ENCODE peak calls at places on chromosomes 4 and X, in four cellular contexts. L is K562, X is HEK293T, U is HepG2. V is an unnamed sample.

GRCh38 chrX:103831803-103832544 is at the start of gene RAB9B:
- DNase-seq in X (peak), L (peak), U (no peak), V (peak)

GRCh38 chr4:8368061-8368481 is 72.5 kb downstream of the ACOX3 start:
- DNase-seq in U (no peak), L (no peak), X (no peak), V (no peak)

GRCh38 chrX:137878401-137878800 is 312.5 kb downstream of the ZIC3 start:
- DNase-seq in U (no peak), X (no peak), L (no peak), V (no peak)

GRCh38 chr4:83316459-83317170 is 18.0 kb downstream of the HPSE start:
- DNase-seq in U (no peak), L (no peak), X (no peak), V (no peak)

GRCh38 chrX:136030357-136031225 is 45.4 kb downstream of the SLC9A6 start:
- DNase-seq in U (no peak), X (no peak), L (no peak), V (no peak)

GRCh38 chr4:78369691-78370090 is 181.9 kb upstream of the ANXA3 start:
- DNase-seq in L (no peak), X (no peak), U (no peak), V (peak)

GRCh38 chr4:14856076-14856926 is 146.0 kb upstream of the CPEB2 start:
- DNase-seq in L (peak), U (peak), X (no peak), V (no peak)

GRCh38 chrX:107429090-107429489 is 20.4 kb upstream of the FRMPD3 start:
- DNase-seq in L (no peak), U (peak), X (no peak), V (peak)

GRCh38 chr4:88964450-88964849 is 92.5 kb downstream of the FAM13A start:
- DNase-seq in X (no peak), L (no peak), U (no peak), V (no peak)

GRCh38 chr4:175651701-175652100 is 160.4 kb downstream of the GPM6A start:
- DNase-seq in L (no peak), X (no peak), U (no peak), V (no peak)

GRCh38 chrX:80432863-80433262 is 12.6 kb downstream of the TENT5D start:
- DNase-seq in X (no peak), L (no peak), U (no peak), V (no peak)

GRCh38 chrX:9656277-9656676 is 109.4 kb downstream of the GPR143 start:
- DNase-seq in X (no peak), L (no peak), U (peak), V (no peak)

GRCh38 chr4:147160908-147161513 is 215.3 kb upstream of the TTC29 start:
- DNase-seq in X (peak), U (peak), L (peak), V (no peak)

GRCh38 chrX:24145340-24146186 is 4.0 kb upstream of the ZFX start:
- DNase-seq in L (peak), X (no peak), U (peak), V (no peak)

GRCh38 chr4:41156574-41156973 is 57.8 kb downstream of the APBB2 start:
- DNase-seq in L (no peak), X (no peak), U (no peak), V (no peak)

GRCh38 chrX:100829730-100830129 is 9.5 kb downstream of the CSTF2 start:
- DNase-seq in L (no peak), X (no peak), U (no peak), V (no peak)

GRCh38 chr4:167000141-167000852 is 234.0 kb downstream of the SPOCK3 start:
- DNase-seq in X (no peak), U (no peak), L (no peak), V (no peak)

GRCh38 chr4:153177841-153178240 is 26.4 kb upstream of the TRIM2 start:
- DNase-seq in U (no peak), L (no peak), X (no peak), V (no peak)

GRCh38 chr4:98744372-98745150 is 86.2 kb upstream of the TSPAN5 start:
- DNase-seq in L (no peak), U (no peak), X (no peak), V (no peak)

GRCh38 chr4:128979934-128980333 is 113.4 kb downstream of the SCLT1 start:
- DNase-seq in X (no peak), U (no peak), L (peak), V (no peak)

GRCh38 chr4:84826681-84827080 is 139.8 kb downstream of the WDFY3 start:
- DNase-seq in L (no peak), X (no peak), U (no peak), V (no peak)

GRCh38 chr4:4388418-4388817 is 1.5 kb downstream of the NSG1 start:
- DNase-seq in L (no peak), U (no peak), X (no peak), V (no peak)

GRCh38 chr4:145161549-145161948 is 18.8 kb downstream of the OTUD4 start:
- DNase-seq in X (no peak), U (no peak), L (no peak), V (no peak)

GRCh38 chr4:142168181-142168580 is 531.8 kb downstream of the IL15 start:
- DNase-seq in X (no peak), L (no peak), U (no peak), V (no peak)

GRCh38 chrX:100768679-100769338 is 36.9 kb upstream of the SYTL4 start:
- DNase-seq in L (peak), U (peak), X (peak), V (peak)

GRCh38 chr4:52945982-52946381 is 83.9 kb downstream of the RASL11B start:
- DNase-seq in L (no peak), X (no peak), U (no peak), V (no peak)

GRCh38 chr4:108709722-108710121 is 53.1 kb downstream of the ETNPPL start:
- DNase-seq in L (no peak), U (no peak), X (no peak), V (no peak)

GRCh38 chr4:20253799-20254409 is 2.2 kb downstream of the SLIT2 start:
- DNase-seq in X (no peak), U (no peak), L (no peak), V (peak)

GRCh38 chr4:99462875-99463464 is 27.8 kb upstream of the ADH7 start:
- DNase-seq in L (peak), X (peak), U (peak), V (peak)

GRCh38 chrX:148658115-148658725 is 157.8 kb downstream of the AFF2 start:
- DNase-seq in L (no peak), X (no peak), U (no peak), V (no peak)

GRCh38 chrX:17237146-17237545 is 137.9 kb upstream of the NHS start:
- DNase-seq in X (no peak), L (no peak), U (no peak), V (no peak)

GRCh38 chrX:17247144-17247543 is 127.9 kb upstream of the NHS start:
- DNase-seq in U (no peak), X (no peak), L (no peak), V (no peak)

GRCh38 chrX:17242470-17242869 is 132.5 kb upstream of the NHS start:
- DNase-seq in X (peak), U (peak), L (peak), V (peak)
- TF ChIP-seq ELF4 in X (no peak), U (no peak), L (no peak), V (no peak)

GRCh38 chr4:7005571-7005970 is 37.6 kb upstream of the TADA2B start:
- DNase-seq in X (no peak), L (no peak), U (no peak), V (no peak)

GRCh38 chr4:7009591-7009990 is 33.6 kb upstream of the TADA2B start:
- DNase-seq in U (no peak), X (no peak), L (no peak), V (no peak)

GRCh38 chr4:7007944-7008343 is 35.2 kb upstream of the TADA2B start:
- DNase-seq in L (no peak), U (peak), X (no peak), V (no peak)

GRCh38 chr4:7006411-7006810 is 36.8 kb upstream of the TADA2B start:
- DNase-seq in L (no peak), U (no peak), X (no peak), V (no peak)

DNA sequence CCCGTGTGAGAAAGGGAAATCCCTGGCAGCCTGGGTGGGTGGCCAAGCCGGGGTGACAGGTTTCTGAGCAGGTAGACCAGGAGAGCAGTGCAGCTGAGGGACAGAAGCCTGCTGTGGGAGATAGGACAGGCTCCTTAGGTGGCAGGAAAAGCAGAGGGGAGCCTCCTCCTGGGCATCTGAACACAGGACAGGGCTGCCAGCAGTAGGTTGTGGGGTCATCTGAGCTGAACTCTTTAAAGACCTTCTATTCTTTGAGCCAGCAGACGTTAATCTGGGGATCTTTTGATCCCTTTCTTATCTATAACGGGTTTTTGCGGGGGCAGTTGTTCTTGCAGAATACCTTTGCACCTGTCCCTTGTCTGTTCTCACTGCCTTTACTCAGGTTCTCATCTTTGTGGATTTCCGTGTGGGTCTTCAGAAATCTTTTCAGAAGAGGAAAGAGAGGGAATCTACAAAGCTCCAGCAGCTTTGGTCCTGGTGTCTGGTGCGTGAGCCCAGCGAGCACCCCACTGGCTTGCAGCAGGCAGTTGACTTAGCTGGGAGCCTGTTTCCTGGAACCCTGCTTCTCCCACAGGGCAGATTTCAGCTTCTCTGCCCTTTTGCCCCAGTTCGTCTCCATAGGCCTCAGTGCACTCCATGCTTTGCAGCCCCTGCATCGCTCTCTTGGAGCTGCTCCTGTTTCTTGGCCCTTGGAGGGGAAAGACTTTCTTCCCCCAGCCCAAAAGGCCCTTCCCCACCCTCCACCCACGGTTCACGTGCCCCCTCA is 35.8 kb upstream of the TADA2B start:
- DNase-seq in U (peak), X (no peak), L (no peak), V (no peak)
- TF ChIP-seq ELF4 in U (no peak), X (no peak), L (no peak), V (no peak)

DNA sequence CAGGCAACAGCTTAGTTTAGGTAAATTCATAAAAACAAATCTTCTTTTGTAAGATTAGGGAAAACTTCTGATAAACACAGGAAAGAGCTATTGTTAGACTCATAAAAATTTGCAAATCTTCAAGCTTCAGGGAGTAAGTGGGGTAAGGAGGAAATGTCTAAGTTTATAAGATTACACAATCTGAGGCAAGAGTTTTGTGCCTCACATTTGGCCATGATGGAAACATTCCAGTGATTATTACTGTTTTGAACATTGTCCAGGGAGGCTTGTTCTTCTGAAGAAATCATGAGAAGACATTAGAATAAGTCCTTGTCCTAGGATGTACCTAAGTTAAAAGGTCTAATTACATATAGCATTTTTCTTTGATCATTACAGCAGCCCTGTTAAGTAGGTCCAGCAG is 72.8 kb downstream of the MAOB start:
- DNase-seq in U (no peak), X (no peak), L (no peak), V (no peak)
- TF ChIP-seq ELF4 in U (no peak), X (no peak), L (no peak), V (no peak)

GRCh38 chrX:152899111-152899873 is 1.4 kb downstream of the ZNF185 start:
- DNase-seq in U (no peak), X (no peak), L (no peak), V (no peak)

GRCh38 chrX:152895724-152896420 is 2.0 kb upstream of the ZNF185 start:
- DNase-seq in X (no peak), L (no peak), U (no peak), V (no peak)

GRCh38 chrX:152898442-152898841 is 575 bp downstream of the ZNF185 start:
- DNase-seq in X (no peak), U (no peak), L (no peak), V (no peak)

GRCh38 chrX:152896450-152896849 is 1.4 kb upstream of the ZNF185 start:
- DNase-seq in L (no peak), X (no peak), U (no peak), V (no peak)

DNA sequence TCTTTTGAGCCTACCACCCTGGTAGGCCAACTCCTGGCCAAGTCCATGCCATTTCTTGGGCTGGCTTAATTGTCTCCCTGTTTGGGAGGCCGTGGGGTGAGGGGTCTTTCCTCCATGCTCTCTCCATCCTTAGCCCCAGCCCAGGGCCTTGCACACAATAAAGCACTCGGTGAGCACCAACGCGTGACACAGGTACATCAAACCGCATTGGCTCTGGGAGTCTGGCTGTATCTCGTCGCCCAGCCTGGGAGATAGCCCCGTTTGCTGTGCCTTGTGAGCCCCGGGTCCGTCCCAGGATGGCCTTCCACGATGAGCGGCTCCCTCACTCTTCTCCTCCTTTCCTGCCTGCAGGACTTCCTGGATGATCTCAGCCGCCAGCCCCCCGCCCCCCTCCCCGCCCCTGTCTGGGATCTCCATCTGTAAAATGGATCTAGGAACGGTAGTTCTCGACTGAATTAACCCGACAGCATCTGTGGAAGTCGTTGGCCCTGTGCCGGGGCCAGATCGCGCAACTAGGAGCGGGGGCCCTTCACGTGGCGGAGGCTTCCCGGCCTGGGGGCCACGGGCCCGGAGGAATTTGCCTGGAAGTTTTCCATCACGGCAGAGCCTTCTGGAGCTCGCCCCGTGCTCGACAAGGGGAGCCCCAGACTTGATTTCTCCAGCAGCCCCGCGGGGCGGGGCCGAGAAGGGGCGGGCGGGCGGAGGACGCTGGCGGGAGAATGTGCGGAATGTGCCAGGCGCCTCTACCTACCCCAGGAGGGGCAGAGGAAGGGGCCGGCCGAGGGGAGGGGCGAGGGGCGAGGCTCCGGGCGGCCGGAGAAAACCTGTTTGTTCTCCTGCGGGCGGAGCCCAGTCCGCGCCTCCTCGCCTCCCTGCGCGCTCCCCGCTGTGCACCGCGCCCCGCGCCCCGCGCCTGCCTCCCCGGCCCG is at the start of gene ZNF185:
- DNase-seq in X (no peak), L (no peak), U (no peak), V (peak)
- TF ChIP-seq ELF4 in X (no peak), L (no peak), U (no peak), V (no peak)

V was measured in WTC11.